ENCODE peak calls at places on chromosome 18, in five cellular contexts. I is prostate gland, Y is lower lobe of right lung, F is left ventricle myocardium inferior, X is tibial artery. P is an unnamed sample.

GRCh38 chr18:31099490-31100230 is 2.6 kb downstream of the DSC2 start:
- DNase-seq in Y (no peak), X (no peak), F (no peak), I (no peak), P (no peak)

GRCh38 chr18:820591-821170 is 8.6 kb upstream of the YES1 start:
- DNase-seq in X (no peak), F (no peak), I (no peak), Y (no peak), P (no peak)

GRCh38 chr18:59988098-59988706 is 88.4 kb downstream of the PMAIP1 start:
- DNase-seq in X (no peak), I (peak; percentile 34), F (no peak), Y (no peak), P (peak; percentile 53)

GRCh38 chr18:2825613-2826205 is 21.1 kb upstream of the EMILIN2 start:
- DNase-seq in I (no peak), F (no peak), Y (no peak), X (no peak), P (no peak)

GRCh38 chr18:31429623-31430022 is 17.9 kb upstream of the DSG3 start:
- DNase-seq in F (no peak), I (no peak), X (no peak), Y (no peak), P (peak; percentile 10)

GRCh38 chr18:58051765-58052460 is 7.9 kb downstream of the NEDD4L start:
- DNase-seq in Y (no peak), X (no peak), I (no peak), F (no peak), P (peak; percentile 25)

GRCh38 chr18:8153887-8154583 is 455.2 kb upstream of the RAB12 start:
- DNase-seq in F (no peak), Y (no peak), I (no peak), X (no peak), P (no peak)

GRCh38 chr18:74013955-74014354 is 133.7 kb downstream of the FBXO15 start:
- DNase-seq in Y (no peak), I (no peak), F (no peak), X (no peak), P (no peak)

GRCh38 chr18:9712130-9712577 is 4.1 kb downstream of the RAB31 start:
- DNase-seq in I (no peak), Y (no peak), F (no peak), X (no peak), P (no peak)

GRCh38 chr18:68056936-68057335 is 540.4 kb upstream of the DSEL start:
- DNase-seq in F (no peak), Y (no peak), I (no peak), X (no peak), P (no peak)

GRCh38 chr18:8717011-8717770 is 11.8 kb downstream of the MTCL1 start:
- DNase-seq in I (no peak), X (no peak), F (no peak), Y (no peak), P (no peak)

GRCh38 chr18:55265916-55266488 is 306.7 kb upstream of the CCDC68 start:
- DNase-seq in F (no peak), Y (no peak), X (no peak), I (no peak), P (no peak)

GRCh38 chr18:54607213-54607934 is 16.3 kb downstream of the DYNAP start:
- DNase-seq in I (peak; percentile 39), X (no peak), F (no peak), Y (no peak), P (peak; percentile 16)

GRCh38 chr18:54269924-54270844 is 867 bp downstream of the POLI start:
- DNase-seq in X (peak; percentile 71), I (peak; percentile 39), Y (no peak), F (no peak), P (peak; percentile 74)

GRCh38 chr18:45741056-45741455 is 17.1 kb downstream of the SLC14A1 start:
- DNase-seq in X (no peak), F (no peak), Y (no peak), I (no peak), P (no peak)

GRCh38 chr18:64710105-64710861 is 561.4 kb upstream of the LINC00305 start:
- DNase-seq in Y (no peak), I (no peak), X (no peak), F (no peak), P (no peak)

GRCh38 chr18:70827632-70828031 is 538.8 kb downstream of the SOCS6 start:
- DNase-seq in Y (no peak), I (no peak), F (no peak), X (no peak), P (no peak)

GRCh38 chr18:62899534-62899933 is 184.2 kb downstream of the PHLPP1 start:
- DNase-seq in F (no peak), Y (no peak), X (no peak), I (no peak), P (no peak)

GRCh38 chr18:9732031-9732430 is 23.9 kb downstream of the RAB31 start:
- DNase-seq in I (no peak), Y (no peak), F (no peak), X (no peak), P (no peak)

GRCh38 chr18:6807504-6808257 is 78.2 kb downstream of the ARHGAP28 start:
- DNase-seq in F (no peak), Y (no peak), I (no peak), X (no peak), P (no peak)

GRCh38 chr18:57435851-57436192 is 648 bp downstream of the ONECUT2 start:
- DNase-seq in Y (no peak), I (no peak), X (no peak), F (no peak), P (no peak)

GRCh38 chr18:56815926-56816325 is 164.8 kb downstream of the WDR7 start:
- DNase-seq in Y (no peak), I (no peak), F (no peak), X (no peak), P (peak; percentile 49)

GRCh38 chr18:57437433-57437781 is 2.2 kb downstream of the ONECUT2 start:
- DNase-seq in X (no peak), I (no peak), Y (no peak), F (no peak), P (no peak)

GRCh38 chr18:59517446-59518171 is 158.5 kb upstream of the LMAN1 start:
- DNase-seq in X (no peak), I (no peak), F (no peak), Y (no peak), P (no peak)

GRCh38 chr18:24860978-24861680 is 400.7 kb downstream of the HRH4 start:
- DNase-seq in I (no peak), F (no peak), X (no peak), Y (no peak), P (no peak)

GRCh38 chr18:7303306-7303705 is 72.4 kb downstream of the LRRC30 start:
- DNase-seq in X (no peak), Y (no peak), I (no peak), F (no peak), P (no peak)

GRCh38 chr18:46542545-46542944 is 114.5 kb downstream of the LOXHD1 start:
- DNase-seq in I (no peak), F (no peak), Y (no peak), X (no peak), P (no peak)

GRCh38 chr18:32019251-32019943 is 772 bp downstream of the RNF125 start:
- DNase-seq in Y (peak; percentile 65), X (peak; percentile 67), I (peak; percentile 34), F (peak; percentile 36), P (peak; percentile 9)

GRCh38 chr18:59902180-59902992 is 2.6 kb downstream of the PMAIP1 start:
- DNase-seq in X (no peak), F (no peak), Y (no peak), I (no peak), P (no peak)

GRCh38 chr18:28735731-28736130 is 558.8 kb upstream of the CDH2 start:
- DNase-seq in X (no peak), Y (no peak), I (no peak), F (no peak), P (peak; percentile 53)
- H3K27ac ChIP-seq in X (no peak overlapping the region), Y (no peak overlapping the region), I (no peak overlapping the region), F (no peak overlapping the region), P (peak overlapping the region; percentile 64)

GRCh38 chr18:76450452-76450851 is 44.6 kb downstream of the ZNF516 start:
- DNase-seq in X (no peak), I (no peak), F (no peak), Y (no peak), P (no peak)
- H3K27ac ChIP-seq in X (peak overlapping the region; percentile 71), I (peak overlapping the region; percentile 69), F (peak overlapping the region; percentile 87), Y (peak overlapping the region; percentile 80), P (no peak overlapping the region)

GRCh38 chr18:22020127-22020866 is 149.1 kb upstream of the GATA6 start:
- DNase-seq in X (no peak), Y (no peak), F (no peak), I (no peak), P (no peak)
- H3K27ac ChIP-seq in X (no peak overlapping the region), Y (no peak overlapping the region), F (no peak overlapping the region), I (no peak overlapping the region), P (no peak overlapping the region)

GRCh38 chr18:12694032-12694431 is 8.5 kb downstream of the CEP76 start:
- DNase-seq in Y (no peak), I (no peak), F (no peak), X (no peak), P (no peak)
- H3K27ac ChIP-seq in Y (no peak overlapping the region), I (no peak overlapping the region), F (no peak overlapping the region), X (no peak overlapping the region), P (no peak overlapping the region)

DNA sequence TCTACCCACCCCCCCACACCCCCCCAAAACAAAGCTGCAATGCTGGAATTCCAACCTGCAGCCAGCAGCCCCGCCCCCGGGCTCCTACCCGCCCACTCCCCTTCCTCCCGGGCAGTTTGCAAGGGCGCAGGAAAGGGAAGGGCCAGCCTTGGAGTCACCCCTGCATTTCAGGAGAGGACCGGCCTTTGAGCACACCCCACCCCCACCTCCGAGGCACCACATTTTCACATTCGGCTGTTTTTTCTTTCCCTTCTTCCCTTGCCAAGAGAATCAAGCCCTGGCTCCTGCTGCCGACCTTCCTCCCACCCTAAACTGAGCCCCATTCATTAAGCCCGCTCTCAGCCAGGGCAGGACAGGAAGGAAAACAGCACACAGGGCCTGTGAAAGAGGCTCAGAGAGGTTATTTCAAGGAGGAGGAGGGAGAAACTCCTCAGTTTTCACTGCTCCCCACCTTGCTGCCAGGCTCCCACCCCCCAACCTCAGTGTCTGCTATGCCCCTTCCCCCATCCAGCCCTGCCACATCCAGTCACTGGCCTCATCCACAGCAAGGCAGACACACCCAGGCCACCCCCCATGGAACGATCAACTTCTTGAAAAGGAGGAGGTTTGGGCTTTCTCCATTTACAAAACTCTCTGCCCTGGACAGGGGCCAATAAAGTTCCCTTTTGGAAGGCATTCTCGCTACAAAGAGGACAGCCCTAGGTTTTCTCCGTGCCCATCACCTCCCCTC is 11.2 kb downstream of the SMAD7 start:
- DNase-seq in X (no peak), I (no peak), Y (no peak), F (peak; percentile 67), P (no peak)
- H3K27ac ChIP-seq in X (peak overlapping the region; percentile 88), I (peak overlapping the region; percentile 68), Y (peak overlapping the region; percentile 94), F (peak overlapping the region; percentile 100), P (peak overlapping the region; percentile 99)